ENCODE peak calls at places on chromosomes 4 and X, in four cellular contexts. T is K562, E is GM12878, X is H1. Z is an unnamed sample.

GRCh38 chrX:71657267-71657666 is 10.1 kb upstream of the LOC101059915 start:
- DNase-seq in T (no peak), E (no peak), X (no peak), Z (no peak)

GRCh38 chr4:78788005-78788889 is 12.1 kb downstream of the BMP2K start:
- DNase-seq in T (no peak), E (no peak), X (no peak), Z (no peak)

GRCh38 chr4:20544645-20545044 is 155.6 kb upstream of the PACRGL start:
- DNase-seq in T (peak), E (no peak), X (no peak), Z (peak)

GRCh38 chr4:6538586-6538985 is 36.4 kb upstream of the MAN2B2 start:
- DNase-seq in T (no peak), E (no peak), X (no peak), Z (no peak)

GRCh38 chr4:79027656-79028055 is 88.4 kb upstream of the PAQR3 start:
- DNase-seq in T (no peak), E (no peak), X (no peak), Z (no peak)

GRCh38 chrX:1384738-1385250 is 7.1 kb downstream of the SLC25A6 start:
- DNase-seq in T (no peak), E (no peak), X (no peak), Z (no peak)

GRCh38 chr4:14719053-14719452 is 283.2 kb upstream of the CPEB2 start:
- DNase-seq in T (no peak), E (no peak), X (no peak), Z (no peak)

GRCh38 chr4:150510176-150510875 is 71.6 kb upstream of the MAB21L2 start:
- DNase-seq in T (no peak), E (no peak), X (no peak), Z (peak)

GRCh38 chrX:110992611-110993010 is 103.4 kb upstream of the PAK3 start:
- DNase-seq in T (peak), E (no peak), X (peak), Z (no peak)

GRCh38 chr4:2268357-2269205 is 6.7 kb upstream of the MXD4 start:
- DNase-seq in T (no peak), E (no peak), X (no peak), Z (no peak)

GRCh38 chr4:142168181-142168580 is 531.8 kb downstream of the IL15 start:
- DNase-seq in T (no peak), E (no peak), X (no peak), Z (no peak)

GRCh38 chr4:87044511-87045369 is 109.9 kb downstream of the AFF1 start:
- DNase-seq in T (peak), E (no peak), X (no peak), Z (no peak)

GRCh38 chr4:68368566-68369473 is 18.9 kb upstream of the YTHDC1 start:
- DNase-seq in T (no peak), E (no peak), X (no peak), Z (no peak)

GRCh38 chr4:21470531-21470930 is 478.0 kb downstream of the KCNIP4 start:
- DNase-seq in T (no peak), E (no peak), X (no peak), Z (no peak)

GRCh38 chr4:88759039-88759631 is 61.5 kb upstream of the NAP1L5 start:
- DNase-seq in T (peak), E (no peak), X (no peak), Z (no peak)

GRCh38 chr4:29722253-29722652 is 997.9 kb upstream of the PCDH7 start:
- DNase-seq in T (no peak), E (no peak), X (no peak), Z (no peak)

GRCh38 chrX:149272690-149273463 is 232.2 kb downstream of the IDS start:
- DNase-seq in T (no peak), E (no peak), X (no peak), Z (no peak)

GRCh38 chr4:113708250-113708649 is 53.3 kb downstream of the CAMK2D start:
- DNase-seq in T (no peak), E (no peak), X (no peak), Z (no peak)

GRCh38 chr4:102541708-102542107 is 40.5 kb downstream of the NFKB1 start:
- DNase-seq in T (no peak), E (no peak), X (peak), Z (no peak)

GRCh38 chrX:56130013-56130412 is 102.1 kb upstream of the KLF8 start:
- DNase-seq in T (no peak), E (no peak), X (no peak), Z (no peak)

GRCh38 chr4:73607375-73608026 is 12.7 kb downstream of the RASSF6 start:
- DNase-seq in T (no peak), E (no peak), X (no peak), Z (no peak)
- H3K4me2 ChIP-seq in T (no peak), E (peak), X (no peak), Z (no peak)

DNA sequence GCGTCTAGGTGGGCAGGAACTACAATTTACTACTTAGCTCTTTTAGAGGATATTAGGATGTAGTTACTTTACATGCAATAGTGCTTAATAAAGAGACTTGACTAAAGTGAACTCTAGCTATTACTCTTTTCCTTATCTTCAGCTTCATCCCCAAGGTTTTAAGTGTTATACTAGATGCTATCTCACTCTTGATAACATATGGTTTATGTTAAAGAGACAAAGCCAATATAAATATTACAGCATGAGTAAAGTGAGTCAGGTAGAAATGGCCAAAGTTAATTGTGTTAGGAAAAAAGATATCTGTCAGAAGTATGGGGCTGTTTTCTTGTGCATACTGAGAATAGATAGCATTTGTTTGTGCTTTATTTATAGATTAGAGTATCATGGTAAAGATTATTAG is 80.5 kb downstream of the STAG2 start:
- DNase-seq in T (no peak), E (no peak), X (no peak), Z (no peak)
- TF ChIP-seq POLR2AphosphoS5 in T (no peak), E (no peak), X (no peak), Z (no peak)

DNA sequence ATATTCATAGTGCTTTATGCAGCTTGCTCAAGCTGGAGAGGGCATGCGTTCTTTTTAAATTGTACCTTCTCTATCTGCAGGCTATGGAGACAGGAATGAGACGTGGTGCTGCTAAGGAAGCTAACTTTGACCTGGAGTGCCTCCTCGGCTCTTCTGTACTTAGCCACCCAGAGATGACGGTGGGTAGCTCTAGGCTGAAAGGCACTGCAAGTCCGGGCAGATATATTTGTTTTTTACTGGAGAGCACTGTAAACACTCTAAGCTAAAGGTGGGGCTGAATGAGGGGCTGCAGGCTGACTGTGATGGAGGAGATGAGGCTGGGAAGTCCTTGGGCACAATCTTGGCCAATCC is 12.1 kb downstream of the ELF4 start:
- DNase-seq in T (no peak), E (no peak), X (no peak), Z (no peak)
- TF ChIP-seq EGR1 in T (no peak), E (no peak), X (no peak), Z (no peak)

GRCh38 chr4:145230726-145231125 is 50.3 kb upstream of the OTUD4 start:
- DNase-seq in T (no peak), E (no peak), X (no peak), Z (no peak)
- H3K4me2 ChIP-seq in T (no peak), E (no peak), X (no peak), Z (no peak)

GRCh38 chrX:19888419-19888879 is 1.0 kb upstream of the SH3KBP1 start:
- DNase-seq in T (peak), E (no peak), X (no peak), Z (peak)
- TF ChIP-seq POLR2AphosphoS5 in T (no peak), E (no peak), X (no peak), Z (peak)

DNA sequence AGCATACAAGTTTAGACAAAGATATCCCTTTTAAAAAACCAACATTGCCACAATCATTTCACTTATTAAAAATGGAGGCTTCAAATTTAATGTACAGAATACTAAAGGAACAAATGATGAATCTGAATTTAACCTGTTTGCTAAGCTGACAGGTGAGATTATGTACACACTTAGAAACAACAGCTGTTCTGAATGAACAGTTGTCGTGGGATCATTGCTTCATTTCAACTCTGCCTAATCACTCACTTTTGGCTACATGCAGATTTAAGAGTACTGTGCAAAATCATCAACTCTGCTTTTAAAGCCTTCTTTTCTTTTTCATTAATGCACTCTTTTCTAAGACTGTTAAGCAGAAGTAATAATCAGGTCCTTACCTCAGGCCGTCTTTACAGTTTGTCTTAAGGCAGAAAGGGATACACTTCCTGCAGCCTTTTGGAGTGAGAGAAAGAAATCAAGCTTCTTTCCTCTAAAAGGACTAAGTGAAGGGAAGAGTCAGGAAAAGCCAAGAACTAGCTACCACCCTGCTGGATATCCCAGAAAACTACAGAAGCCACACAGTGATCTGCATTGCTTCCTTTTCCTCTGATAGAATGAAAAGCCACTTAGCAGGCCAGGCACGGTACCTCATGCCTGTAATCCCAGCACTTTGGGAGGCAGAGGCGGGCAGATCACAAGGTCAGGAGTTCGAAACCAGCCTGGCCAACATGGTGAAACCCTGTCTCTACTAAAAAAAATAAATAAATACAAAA is 54.7 kb upstream of the NPNT start:
- DNase-seq in T (no peak), E (no peak), X (no peak), Z (no peak)
- TF ChIP-seq EGR1 in T (no peak), E (no peak), X (no peak), Z (no peak)

Z was measured in HCT116.